ENCODE peak calls at places on chromosomes 6 and 20, in nine cellular contexts. S is omental fat pad, T is HFFc6, V is GM12865, M is endothelial cell, W is heart left ventricle, U is A549, G is sigmoid colon, R is colonic mucosa. F is an unnamed sample.

GRCh38 chr6:118748311-118749062 is 97.1 kb upstream of the CEP85L start:
- DNase-seq in S (no peak), T (peak; percentile 20), V (no peak), M (no peak), W (no peak), U (no peak), G (no peak), R (no peak), F (no peak)

GRCh38 chr6:37696841-37697735 is 595 bp downstream of the MDGA1 start:
- DNase-seq in S (no peak), T (no peak), V (peak; percentile 38), M (peak; percentile 34), W (no peak), U (peak; percentile 24), G (no peak), R (no peak), F (peak; percentile 50)

GRCh38 chr6:48658910-48659309 is 547.9 kb upstream of the PTCHD4 start:
- DNase-seq in S (no peak), T (no peak), V (no peak), M (no peak), W (no peak), U (no peak), G (no peak), R (no peak), F (no peak)

GRCh38 chr20:63129991-63130653 is 85.8 kb downstream of the YTHDF1 start:
- DNase-seq in S (no peak), T (no peak), V (no peak), M (no peak), W (no peak), U (no peak), G (peak; percentile 44), R (no peak), F (peak; percentile 30)

GRCh38 chr20:14434379-14435136 is 97.1 kb upstream of the FLRT3 start:
- DNase-seq in S (no peak), T (no peak), V (no peak), M (no peak), W (no peak), U (no peak), G (no peak), R (no peak), F (no peak)

GRCh38 chr6:43916924-43917877 is 147.2 kb downstream of the VEGFA start:
- DNase-seq in S (peak; percentile 61), T (no peak), V (no peak), M (no peak), W (no peak), U (no peak), G (peak; percentile 76), R (peak; percentile 87), F (no peak)

GRCh38 chr20:57476073-57476526 is 48.8 kb downstream of the CTCFL start:
- DNase-seq in S (no peak), T (no peak), V (peak; percentile 80), M (no peak), W (no peak), U (no peak), G (peak; percentile 36), R (no peak), F (no peak)

GRCh38 chr20:56440346-56441007 is 27.9 kb upstream of the RTF2 start:
- DNase-seq in S (no peak), T (no peak), V (peak; percentile 81), M (no peak), W (no peak), U (no peak), G (peak; percentile 22), R (no peak), F (peak; percentile 3)

GRCh38 chr20:60138263-60139127 is 180.3 kb downstream of the CDH26 start:
- DNase-seq in S (no peak), T (no peak), V (no peak), M (no peak), W (peak; percentile 73), U (no peak), G (no peak), R (peak; percentile 72), F (no peak)

GRCh38 chr6:115830895-115831294 is 229.8 kb downstream of the FRK start:
- DNase-seq in S (no peak), T (no peak), V (peak; percentile 40), M (no peak), W (no peak), U (peak; percentile 2), G (no peak), R (no peak), F (no peak)

GRCh38 chr6:7991992-7992815 is 72.0 kb downstream of the BLOC1S5 start:
- DNase-seq in S (no peak), T (peak; percentile 87), V (peak; percentile 79), M (no peak), W (peak; percentile 30), U (peak; percentile 54), G (peak; percentile 68), R (no peak), F (no peak)

GRCh38 chr6:156977527-156978291 is 200.5 kb downstream of the ARID1B start:
- DNase-seq in S (no peak), T (no peak), V (no peak), M (no peak), W (peak; percentile 43), U (no peak), G (peak; percentile 86), R (no peak), F (no peak)

GRCh38 chr20:17655865-17656489 is 26.1 kb downstream of the RRBP1 start:
- DNase-seq in S (no peak), T (no peak), V (peak; percentile 14), M (no peak), W (no peak), U (no peak), G (peak; percentile 57), R (no peak), F (no peak)

GRCh38 chr20:3720626-3721025 is 8.2 kb upstream of the SIGLEC1 start:
- DNase-seq in S (no peak), T (no peak), V (peak; percentile 45), M (no peak), W (no peak), U (no peak), G (no peak), R (no peak), F (no peak)

GRCh38 chr6:140446241-140446640 is 1071.8 kb upstream of the CITED2 start:
- DNase-seq in S (no peak), T (no peak), V (no peak), M (no peak), W (no peak), U (no peak), G (no peak), R (no peak), F (no peak)

GRCh38 chr20:3744806-3745685 is 12.6 kb downstream of the HSPA12B start:
- DNase-seq in S (no peak), T (no peak), V (peak; percentile 57), M (peak; percentile 80), W (peak; percentile 72), U (peak; percentile 94), G (peak; percentile 80), R (peak; percentile 70), F (no peak)

GRCh38 chr20:8454137-8454712 is 322.2 kb downstream of the PLCB1 start:
- DNase-seq in S (no peak), T (peak; percentile 96), V (peak; percentile 49), M (no peak), W (no peak), U (peak; percentile 10), G (no peak), R (no peak), F (no peak)
- TF ChIP-seq CTCF in S (no peak), T (peak; percentile 85), V (peak; percentile 48), M (peak; percentile 23), W (peak; percentile 17), U (no peak), G (peak; percentile 14), R (no peak), F (no peak)

GRCh38 chr6:47252636-47253035 is 57.1 kb downstream of the TNFRSF21 start:
- DNase-seq in S (no peak), T (no peak), V (no peak), M (no peak), W (no peak), U (no peak), G (no peak), R (no peak), F (no peak)
- TF ChIP-seq CTCF in S (no peak), T (no peak), V (no peak), M (no peak), W (no peak), U (no peak), G (no peak), R (no peak), F (no peak)

GRCh38 chr20:36499723-36500501 is 41.4 kb upstream of the MYL9 start:
- DNase-seq in S (no peak), T (peak; percentile 21), V (no peak), M (no peak), W (no peak), U (no peak), G (peak; percentile 58), R (no peak), F (no peak)

GRCh38 chr20:36501367-36502006 is 39.8 kb upstream of the MYL9 start:
- DNase-seq in S (no peak), T (no peak), V (peak; percentile 29), M (no peak), W (no peak), U (no peak), G (peak; percentile 26), R (no peak), F (no peak)

GRCh38 chr20:36507746-36508145 is 33.6 kb upstream of the MYL9 start:
- DNase-seq in S (no peak), T (no peak), V (no peak), M (no peak), W (no peak), U (no peak), G (peak; percentile 48), R (no peak), F (no peak)

GRCh38 chr20:36506253-36506652 is 35.1 kb upstream of the MYL9 start:
- DNase-seq in S (no peak), T (peak; percentile 10), V (peak; percentile 41), M (no peak), W (no peak), U (peak; percentile 44), G (no peak), R (no peak), F (no peak)

GRCh38 chr20:36504295-36504694 is 37.0 kb upstream of the MYL9 start:
- DNase-seq in S (no peak), T (no peak), V (no peak), M (no peak), W (no peak), U (no peak), G (no peak), R (no peak), F (no peak)
- TF ChIP-seq CTCF in S (no peak), T (peak; percentile 50), V (no peak), M (no peak), W (no peak), U (no peak), G (no peak), R (no peak), F (no peak)

DNA sequence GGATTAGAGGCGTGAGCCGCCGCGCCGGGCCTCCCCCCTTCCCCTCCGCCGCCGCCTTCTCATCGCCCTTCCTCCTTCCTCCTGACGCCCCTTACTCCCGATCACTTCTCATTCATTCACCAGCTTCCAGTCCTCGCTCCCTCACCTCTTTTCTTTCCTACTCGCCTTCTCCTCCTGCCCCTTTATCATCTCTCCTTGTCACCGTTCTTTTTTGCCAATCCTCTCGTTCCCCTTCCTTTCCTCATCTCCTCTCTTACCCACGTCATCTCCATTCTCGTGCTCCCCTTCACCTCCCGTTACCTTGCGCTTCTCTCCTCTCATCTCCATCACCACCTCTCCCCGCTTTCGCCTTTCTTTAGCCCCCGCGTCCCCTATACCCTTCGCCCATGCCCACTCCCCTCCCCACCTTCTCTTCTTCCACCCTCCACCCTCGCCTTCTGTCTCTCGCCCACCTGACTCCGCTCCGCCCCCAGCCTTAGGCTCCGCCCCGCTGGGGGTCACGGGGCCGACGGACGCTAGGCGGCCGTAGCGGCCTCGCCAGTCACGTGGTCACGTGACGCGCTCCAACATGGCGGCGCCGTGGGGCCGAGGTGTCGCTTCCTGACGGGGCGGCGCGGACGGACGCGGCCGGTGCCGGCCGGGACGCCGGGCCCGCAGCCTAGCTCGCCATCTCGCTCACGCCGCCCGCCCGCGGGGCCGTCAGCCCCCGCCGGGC is at the start of gene ARFGEF2:
- DNase-seq in S (peak; percentile 88), T (peak; percentile 77), V (peak; percentile 96), M (peak; percentile 94), W (peak; percentile 95), U (peak; percentile 92), G (peak; percentile 94), R (peak; percentile 96), F (peak; percentile 78)
- TF ChIP-seq CTCF in S (no peak), T (peak; percentile 48), V (peak; percentile 6), M (peak; percentile 18), W (no peak), U (no peak), G (no peak), R (no peak), F (no peak)